ENCODE peak calls at places on chromosomes 2 and 18, in ten cellular contexts. S, N, J, Q, G, A, X, F, C and U are unnamed samples.

GRCh38 chr2:38406597-38407110 is 29.6 kb upstream of the ATL2 start:
- DNase-seq in Q (no peak), X (no peak), J (no peak), A (no peak), G (peak), C (no peak), F (peak), S (no peak), N (no peak), U (no peak)

GRCh38 chr18:46071894-46072867 is at the start of gene PSTPIP2:
- DNase-seq in F (peak), S (peak), A (no peak), N (peak), X (no peak), C (peak), J (no peak), Q (peak), G (peak), U (peak)

GRCh38 chr2:15890936-15891905 is 49.1 kb upstream of the MYCN start:
- DNase-seq in J (no peak), A (no peak), S (no peak), N (no peak), F (no peak), X (no peak), C (no peak), Q (peak), G (no peak), U (no peak)

GRCh38 chr2:866009-866680 is 84.5 kb upstream of the SNTG2 start:
- DNase-seq in J (no peak), F (peak), N (no peak), C (no peak), A (no peak), Q (no peak), S (no peak), G (no peak), X (no peak), U (no peak)

GRCh38 chr2:3751832-3752231 is 48.5 kb downstream of the DCDC2C start:
- DNase-seq in G (no peak), X (no peak), S (no peak), C (no peak), A (no peak), F (no peak), Q (no peak), N (no peak), J (no peak), U (no peak)

GRCh38 chr2:40302751-40303150 is 149.1 kb downstream of the SLC8A1 start:
- DNase-seq in X (no peak), N (no peak), G (no peak), S (no peak), C (no peak), F (no peak), A (no peak), J (no peak), Q (no peak), U (no peak)

GRCh38 chr2:166410828-166411472 is 35.2 kb upstream of the SCN9A start:
- DNase-seq in C (no peak), X (peak), J (no peak), Q (peak), A (no peak), N (no peak), S (no peak), F (no peak), G (no peak), U (no peak)

GRCh38 chr2:69642709-69643601 is 584 bp downstream of the AAK1 start:
- DNase-seq in N (peak), F (peak), G (no peak), A (peak), X (no peak), J (peak), C (peak), S (peak), Q (peak), U (peak)

GRCh38 chr2:119240311-119241204 is 16.9 kb downstream of the STEAP3 start:
- DNase-seq in X (no peak), A (no peak), Q (peak), S (no peak), N (peak), G (peak), C (no peak), J (peak), F (peak), U (peak)

GRCh38 chr2:68762665-68763064 is 28.1 kb downstream of the ARHGAP25 start:
- DNase-seq in Q (no peak), A (no peak), S (no peak), X (peak), J (no peak), F (no peak), C (no peak), G (no peak), N (no peak), U (no peak)

GRCh38 chr2:46917628-46918027 is 2.0 kb upstream of the MCFD2 start:
- DNase-seq in Q (no peak), J (no peak), F (no peak), N (no peak), S (no peak), A (no peak), C (no peak), G (no peak), X (no peak), U (no peak)

GRCh38 chr2:121185571-121186074 is 99.4 kb downstream of the TFCP2L1 start:
- DNase-seq in S (no peak), J (peak), A (no peak), N (peak), F (no peak), Q (peak), X (no peak), G (no peak), C (no peak), U (no peak)

GRCh38 chr2:25558262-25558661 is 115.1 kb downstream of the DTNB start:
- DNase-seq in Q (peak), J (no peak), F (no peak), G (peak), A (no peak), C (no peak), S (peak), X (peak), N (no peak), U (no peak)

GRCh38 chr18:49726564-49726963 is 86.8 kb downstream of the ACAA2 start:
- DNase-seq in Q (no peak), A (no peak), G (no peak), C (no peak), N (no peak), J (no peak), F (no peak), X (no peak), S (no peak), U (no peak)

GRCh38 chr2:11182951-11183350 is 27.7 kb downstream of the SLC66A3 start:
- DNase-seq in F (no peak), C (no peak), X (no peak), A (no peak), N (no peak), G (no peak), J (no peak), Q (no peak), S (no peak), U (no peak)

GRCh38 chr2:240613781-240614180 is 11.5 kb upstream of the GPR35 start:
- DNase-seq in A (no peak), X (no peak), G (no peak), F (no peak), J (no peak), N (no peak), S (no peak), Q (no peak), C (no peak), U (no peak)

GRCh38 chr2:44075536-44075935 is 79.7 kb upstream of the LRPPRC start:
- DNase-seq in F (no peak), S (no peak), C (no peak), Q (no peak), X (no peak), J (peak), A (peak), N (peak), G (peak), U (no peak)

GRCh38 chr2:241680827-241681599 is 5.6 kb downstream of the DTYMK start:
- DNase-seq in J (no peak), G (no peak), A (no peak), X (peak), Q (no peak), F (no peak), N (no peak), S (no peak), C (no peak), U (no peak)

GRCh38 chr18:56107821-56108485 is 520.0 kb upstream of the TCF4 start:
- DNase-seq in G (no peak), A (no peak), J (no peak), F (no peak), Q (no peak), N (no peak), X (no peak), C (no peak), S (no peak), U (no peak)

GRCh38 chr2:7748717-7749415 is 831.7 kb downstream of the RNF144A start:
- DNase-seq in J (no peak), N (no peak), F (no peak), C (no peak), S (no peak), G (no peak), A (no peak), Q (peak), X (no peak), U (no peak)

GRCh38 chr2:58638256-58638795 is 397.2 kb upstream of the FANCL start:
- DNase-seq in F (no peak), N (no peak), S (no peak), X (no peak), A (no peak), G (no peak), J (no peak), C (no peak), Q (peak), U (no peak)

GRCh38 chr2:189848276-189848675 is 64.0 kb downstream of the PMS1 start:
- DNase-seq in S (no peak), C (no peak), G (no peak), X (no peak), J (no peak), N (no peak), A (no peak), F (no peak), Q (no peak), U (no peak)

GRCh38 chr2:26503238-26503880 is 25.4 kb upstream of the OTOF start:
- DNase-seq in N (peak), C (peak), G (peak), S (peak), Q (peak), A (peak), F (peak), J (peak), X (no peak), U (peak)

GRCh38 chr18:9683418-9684396 is 24.4 kb upstream of the RAB31 start:
- DNase-seq in C (no peak), J (peak), A (no peak), X (no peak), F (no peak), S (no peak), N (no peak), Q (peak), G (no peak), U (no peak)

GRCh38 chr2:228845162-228845910 is 425.8 kb downstream of the PID1 start:
- DNase-seq in X (no peak), F (no peak), J (no peak), S (no peak), Q (no peak), N (no peak), G (no peak), A (no peak), C (no peak), U (no peak)

GRCh38 chr2:102103992-102104871 is 38.3 kb upstream of the IL1R1 start:
- DNase-seq in C (peak), N (no peak), S (peak), Q (peak), A (no peak), F (peak), X (no peak), G (no peak), J (no peak), U (no peak)

GRCh38 chr18:39487932-39488331 is 1922.3 kb upstream of the CELF4 start:
- DNase-seq in Q (no peak), F (no peak), N (peak), X (no peak), G (no peak), A (no peak), C (no peak), S (no peak), J (no peak), U (peak)

GRCh38 chr2:9656270-9656766 is 25.5 kb upstream of the YWHAQ start:
- DNase-seq in X (peak), C (peak), G (no peak), Q (peak), F (no peak), A (no peak), N (no peak), S (peak), J (no peak), U (no peak)